ENCODE peak calls at places on chromosomes 5 and 9, in five cellular contexts. One of them, this sample, is unnamed.

GRCh38 chr9:98255064-98255577 is 328 bp downstream of the TBC1D2 start:
- DNase-seq in transverse colon: peak
- DNase-seq in lower leg skin: no peak
- DNase-seq in upper lobe of left lung: no peak
- DNase-seq in A549: no peak
- DNase-seq in this sample: no peak

GRCh38 chr9:91126761-91127420 is 234.8 kb downstream of the AUH start:
- DNase-seq in transverse colon: no peak
- DNase-seq in lower leg skin: peak
- DNase-seq in upper lobe of left lung: no peak
- DNase-seq in A549: no peak
- DNase-seq in this sample: no peak

GRCh38 chr5:78544531-78545200 is 103.9 kb downstream of the LHFPL2 start:
- DNase-seq in transverse colon: peak
- DNase-seq in lower leg skin: peak
- DNase-seq in upper lobe of left lung: no peak
- DNase-seq in A549: no peak
- DNase-seq in this sample: no peak

GRCh38 chr5:140042551-140043507 is at the start of gene NRG2:
- DNase-seq in transverse colon: peak
- DNase-seq in lower leg skin: peak
- DNase-seq in upper lobe of left lung: peak
- DNase-seq in A549: peak
- DNase-seq in this sample: peak

GRCh38 chr5:91125916-91126315 is 257.2 kb downstream of the ARRDC3 start:
- DNase-seq in transverse colon: no peak
- DNase-seq in lower leg skin: no peak
- DNase-seq in upper lobe of left lung: no peak
- DNase-seq in A549: no peak
- DNase-seq in this sample: no peak

GRCh38 chr5:172450861-172451695 is 3.2 kb downstream of the SH3PXD2B start:
- DNase-seq in transverse colon: peak
- DNase-seq in lower leg skin: peak
- DNase-seq in upper lobe of left lung: no peak
- DNase-seq in A549: peak
- DNase-seq in this sample: peak

GRCh38 chr5:133112026-133112660 is 60.3 kb downstream of the HSPA4 start:
- DNase-seq in transverse colon: no peak
- DNase-seq in lower leg skin: peak
- DNase-seq in upper lobe of left lung: no peak
- DNase-seq in A549: no peak
- DNase-seq in this sample: no peak

GRCh38 chr5:149550608-149551226 is 522 bp downstream of the CSNK1A1 start:
- DNase-seq in transverse colon: peak
- DNase-seq in lower leg skin: peak
- DNase-seq in upper lobe of left lung: no peak
- DNase-seq in A549: no peak
- DNase-seq in this sample: no peak

GRCh38 chr9:81214975-81215374 is 474.4 kb downstream of the TLE1 start:
- DNase-seq in transverse colon: no peak
- DNase-seq in lower leg skin: no peak
- DNase-seq in upper lobe of left lung: no peak
- DNase-seq in A549: no peak
- DNase-seq in this sample: no peak

GRCh38 chr5:81838307-81838906 is 87.5 kb upstream of the SSBP2 start:
- DNase-seq in transverse colon: peak
- DNase-seq in lower leg skin: no peak
- DNase-seq in upper lobe of left lung: no peak
- DNase-seq in A549: no peak
- DNase-seq in this sample: peak

GRCh38 chr9:35555246-35555701 is 49.8 kb upstream of the TESK1 start:
- DNase-seq in transverse colon: no peak
- DNase-seq in lower leg skin: peak
- DNase-seq in upper lobe of left lung: no peak
- DNase-seq in A549: no peak
- DNase-seq in this sample: no peak

GRCh38 chr5:57408714-57409113 is 73.9 kb downstream of the ACTBL2 start:
- DNase-seq in transverse colon: no peak
- DNase-seq in lower leg skin: no peak
- DNase-seq in upper lobe of left lung: no peak
- DNase-seq in A549: no peak
- DNase-seq in this sample: no peak

GRCh38 chr9:114223564-114224246 is 68.4 kb downstream of the COL27A1 start:
- DNase-seq in transverse colon: no peak
- DNase-seq in lower leg skin: no peak
- DNase-seq in upper lobe of left lung: no peak
- DNase-seq in A549: peak
- DNase-seq in this sample: no peak

GRCh38 chr5:151121652-151122051 is 35.9 kb downstream of the ANXA6 start:
- DNase-seq in transverse colon: no peak
- DNase-seq in lower leg skin: no peak
- DNase-seq in upper lobe of left lung: no peak
- DNase-seq in A549: no peak
- DNase-seq in this sample: no peak

GRCh38 chr9:68949271-68950000 is 64.5 kb downstream of the PRKACG start:
- DNase-seq in transverse colon: peak
- DNase-seq in lower leg skin: no peak
- DNase-seq in upper lobe of left lung: no peak
- DNase-seq in A549: no peak
- DNase-seq in this sample: peak

GRCh38 chr9:2691626-2692025 is 25.7 kb upstream of the KCNV2 start:
- DNase-seq in transverse colon: no peak
- DNase-seq in lower leg skin: no peak
- DNase-seq in upper lobe of left lung: no peak
- DNase-seq in A549: no peak
- DNase-seq in this sample: no peak

GRCh38 chr5:123875444-123876264 is 363.7 kb downstream of the CSNK1G3 start:
- DNase-seq in transverse colon: peak
- DNase-seq in lower leg skin: no peak
- DNase-seq in upper lobe of left lung: no peak
- DNase-seq in A549: no peak
- DNase-seq in this sample: peak

GRCh38 chr5:132369471-132370240 is at the start of gene SLC22A5:
- DNase-seq in transverse colon: peak
- DNase-seq in lower leg skin: peak
- DNase-seq in upper lobe of left lung: peak
- DNase-seq in A549: peak
- DNase-seq in this sample: peak

DNA sequence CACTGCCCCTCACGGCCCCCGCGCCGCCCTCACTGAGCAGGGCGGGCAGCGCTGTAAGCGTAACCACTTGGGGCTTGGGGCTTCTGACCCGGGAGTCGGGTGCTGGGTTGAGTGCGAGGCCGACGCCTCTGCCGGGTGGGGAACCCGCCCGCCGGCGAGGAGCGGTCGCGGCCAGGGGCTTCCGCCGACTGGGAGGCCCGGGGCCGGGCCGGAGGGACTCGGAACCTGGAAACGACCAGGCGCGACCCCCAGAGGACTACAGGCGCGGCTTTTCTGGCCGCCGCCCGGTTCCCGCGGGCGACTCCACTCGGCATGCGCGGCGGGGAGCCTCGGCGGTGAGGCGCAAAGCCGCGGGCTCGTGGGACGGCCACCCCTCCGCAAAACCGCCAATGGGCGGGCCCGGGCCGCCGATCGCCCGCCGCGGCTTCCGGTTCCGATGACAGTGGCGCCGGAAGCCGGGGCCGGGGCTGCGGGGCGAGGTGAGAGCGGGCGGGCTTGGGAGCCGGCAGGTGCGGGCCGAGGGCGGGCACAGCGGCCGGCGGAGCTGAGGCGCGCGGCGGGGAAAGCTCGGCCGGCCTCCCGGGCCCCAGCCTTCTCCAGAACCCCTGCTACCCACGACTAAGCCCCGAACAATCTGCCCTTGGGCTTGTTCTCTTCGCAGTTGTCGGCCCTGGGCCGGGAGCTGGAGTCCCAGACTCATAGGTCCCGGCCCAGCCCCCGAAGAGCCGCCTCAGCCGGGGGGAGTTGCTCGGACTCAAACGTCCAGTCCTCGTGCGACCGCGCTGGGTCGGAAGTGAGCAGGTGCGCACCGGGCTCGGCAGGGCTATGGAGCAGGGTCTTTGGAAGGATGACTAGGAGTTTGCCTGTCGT is at the start of gene RMND5B:
- DNase-seq in transverse colon: peak
- DNase-seq in lower leg skin: peak
- DNase-seq in upper lobe of left lung: peak
- DNase-seq in A549: peak
- DNase-seq in this sample: peak
- TF ChIP-seq POLR2A in transverse colon: peak
- TF ChIP-seq POLR2A in lower leg skin: peak
- TF ChIP-seq POLR2A in upper lobe of left lung: no peak
- TF ChIP-seq POLR2A in A549: peak
- TF ChIP-seq POLR2A in this sample: peak

GRCh38 chr9:131657456-131657855 is 82.4 kb downstream of the RAPGEF1 start:
- DNase-seq in transverse colon: no peak
- DNase-seq in lower leg skin: no peak
- DNase-seq in upper lobe of left lung: no peak
- DNase-seq in A549: no peak
- DNase-seq in this sample: peak

GRCh38 chr9:131657031-131657377 is 82.9 kb downstream of the RAPGEF1 start:
- DNase-seq in transverse colon: peak
- DNase-seq in lower leg skin: no peak
- DNase-seq in upper lobe of left lung: no peak
- DNase-seq in A549: no peak
- DNase-seq in this sample: no peak

GRCh38 chr9:131657890-131658752 is 81.8 kb downstream of the RAPGEF1 start:
- DNase-seq in transverse colon: no peak
- DNase-seq in lower leg skin: peak
- DNase-seq in upper lobe of left lung: no peak
- DNase-seq in A549: peak
- DNase-seq in this sample: no peak

GRCh38 chr9:131654857-131655577 is 84.9 kb downstream of the RAPGEF1 start:
- DNase-seq in transverse colon: peak
- DNase-seq in lower leg skin: peak
- DNase-seq in upper lobe of left lung: no peak
- DNase-seq in A549: no peak
- DNase-seq in this sample: peak

DNA sequence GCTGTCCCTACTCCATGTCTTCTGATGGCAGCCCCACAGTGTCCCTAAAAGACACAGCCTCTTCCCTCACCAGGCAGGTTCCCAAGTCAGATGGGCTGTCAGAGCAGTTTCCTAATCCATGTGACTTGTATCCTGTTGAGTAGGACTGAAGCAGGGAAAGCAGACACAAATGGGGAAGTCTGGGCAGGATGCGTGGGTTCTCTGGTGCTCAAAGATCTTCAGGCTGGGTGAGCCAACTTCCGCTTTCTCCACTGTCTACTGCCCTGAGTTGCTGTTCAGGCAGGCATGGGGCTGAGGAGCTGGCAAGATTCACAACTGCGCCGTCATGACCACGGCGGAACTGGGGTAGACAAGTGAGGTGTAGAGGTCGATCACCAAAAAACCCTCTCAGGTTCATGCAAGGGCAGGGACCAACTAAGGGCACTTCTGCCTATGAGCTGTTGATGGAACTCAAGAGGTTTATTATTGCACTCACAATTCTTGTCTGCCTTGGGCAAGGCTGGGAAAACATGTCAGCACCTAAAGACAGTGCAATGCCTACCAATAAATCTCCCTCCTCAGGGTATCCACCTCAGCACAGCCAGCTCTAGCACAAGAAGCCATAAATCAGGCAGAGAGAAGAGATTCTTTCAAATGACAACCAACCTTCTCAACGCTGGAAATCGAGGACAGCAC is 83.4 kb downstream of the RAPGEF1 start:
- DNase-seq in transverse colon: peak
- DNase-seq in lower leg skin: peak
- DNase-seq in upper lobe of left lung: no peak
- DNase-seq in A549: no peak
- DNase-seq in this sample: peak
- TF ChIP-seq POLR2A in transverse colon: no peak
- TF ChIP-seq POLR2A in lower leg skin: no peak
- TF ChIP-seq POLR2A in upper lobe of left lung: no peak
- TF ChIP-seq POLR2A in A549: no peak
- TF ChIP-seq POLR2A in this sample: no peak

GRCh38 chr9:468766-469496 is 254.3 kb downstream of the DOCK8 start:
- DNase-seq in transverse colon: peak
- DNase-seq in lower leg skin: no peak
- DNase-seq in upper lobe of left lung: no peak
- DNase-seq in A549: no peak
- DNase-seq in this sample: peak
- TF ChIP-seq POLR2A in transverse colon: no peak
- TF ChIP-seq POLR2A in lower leg skin: no peak
- TF ChIP-seq POLR2A in upper lobe of left lung: no peak
- TF ChIP-seq POLR2A in A549: no peak
- TF ChIP-seq POLR2A in this sample: no peak

GRCh38 chr5:154900071-154900470 is 37.9 kb downstream of the GEMIN5 start:
- DNase-seq in transverse colon: no peak
- DNase-seq in lower leg skin: no peak
- DNase-seq in upper lobe of left lung: no peak
- DNase-seq in A549: no peak
- DNase-seq in this sample: no peak
- TF ChIP-seq POLR2A in transverse colon: no peak
- TF ChIP-seq POLR2A in lower leg skin: no peak
- TF ChIP-seq POLR2A in upper lobe of left lung: no peak
- TF ChIP-seq POLR2A in A549: no peak
- TF ChIP-seq POLR2A in this sample: no peak

GRCh38 chr9:122329592-122329991 is 41.2 kb upstream of the PTGS1 start:
- DNase-seq in transverse colon: no peak
- DNase-seq in lower leg skin: no peak
- DNase-seq in upper lobe of left lung: no peak
- DNase-seq in A549: no peak
- DNase-seq in this sample: no peak

GRCh38 chr9:122325124-122325523 is 45.7 kb upstream of the PTGS1 start:
- DNase-seq in transverse colon: no peak
- DNase-seq in lower leg skin: no peak
- DNase-seq in upper lobe of left lung: no peak
- DNase-seq in A549: no peak
- DNase-seq in this sample: no peak

GRCh38 chr9:122331523-122331927 is 39.3 kb upstream of the PTGS1 start:
- DNase-seq in transverse colon: no peak
- DNase-seq in lower leg skin: no peak
- DNase-seq in upper lobe of left lung: no peak
- DNase-seq in A549: no peak
- DNase-seq in this sample: no peak

GRCh38 chr9:122322553-122322952 is 48.3 kb upstream of the PTGS1 start:
- DNase-seq in transverse colon: no peak
- DNase-seq in lower leg skin: no peak
- DNase-seq in upper lobe of left lung: no peak
- DNase-seq in A549: no peak
- DNase-seq in this sample: no peak

DNA sequence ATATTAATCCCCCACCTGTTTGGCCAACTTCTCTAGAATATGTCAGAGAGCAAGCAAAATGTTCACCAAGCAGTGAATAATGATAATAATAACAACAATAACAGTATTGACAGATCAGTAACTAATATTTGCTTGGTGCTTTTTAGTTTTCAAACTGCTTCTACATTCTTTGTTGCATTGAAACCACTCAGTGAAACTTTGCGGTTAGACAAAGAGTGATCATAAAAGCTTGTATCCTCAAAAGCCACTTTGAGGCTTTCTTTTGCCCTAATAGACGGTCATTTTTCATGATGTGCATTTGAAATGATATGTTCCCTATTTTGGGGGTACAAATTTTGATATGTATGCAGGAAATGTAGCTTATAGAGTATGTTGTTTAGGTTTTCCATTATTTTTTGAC is 43.6 kb upstream of the PTGS1 start:
- DNase-seq in transverse colon: no peak
- DNase-seq in lower leg skin: no peak
- DNase-seq in upper lobe of left lung: no peak
- DNase-seq in A549: no peak
- DNase-seq in this sample: no peak
- TF ChIP-seq POLR2A in transverse colon: no peak
- TF ChIP-seq POLR2A in lower leg skin: no peak
- TF ChIP-seq POLR2A in upper lobe of left lung: no peak
- TF ChIP-seq POLR2A in A549: no peak
- TF ChIP-seq POLR2A in this sample: no peak